ENCODE peak calls at places on chromosomes 16 and 17, in five cellular contexts. B is OCI-M1, P is mucosa of gallbladder, M is brain microvascular endothelial cell, D is GM04503. F is an unnamed sample.

GRCh38 chr16:85291302-85292148 is 179.3 kb upstream of the CIBAR2 start:
- DNase-seq in B (peak; percentile 27), P (peak; percentile 45), M (no peak), D (no peak), F (no peak)

GRCh38 chr16:11398136-11398535 is 52.9 kb downstream of the RMI2 start:
- DNase-seq in B (no peak), P (no peak), M (no peak), D (no peak), F (no peak)

GRCh38 chr17:78925662-78926555 is 722 bp upstream of the TIMP2 start:
- DNase-seq in B (no peak), P (peak; percentile 83), M (peak; percentile 86), D (no peak), F (peak; percentile 71)

GRCh38 chr17:27200476-27200875 is 93.4 kb upstream of the WSB1 start:
- DNase-seq in B (no peak), P (no peak), M (no peak), D (no peak), F (no peak)

GRCh38 chr17:50443492-50444051 is 17.6 kb downstream of the ACSF2 start:
- DNase-seq in B (peak; percentile 39), P (no peak), M (no peak), D (no peak), F (no peak)

GRCh38 chr17:74737299-74738050 is 419 bp downstream of the RAB37 start:
- DNase-seq in B (peak; percentile 62), P (no peak), M (no peak), D (no peak), F (peak; percentile 76)

GRCh38 chr17:58402679-58403078 is 14.7 kb downstream of the RNF43 start:
- DNase-seq in B (no peak), P (no peak), M (peak; percentile 46), D (no peak), F (no peak)

GRCh38 chr16:11356573-11357331 is 11.5 kb downstream of the RMI2 start:
- DNase-seq in B (peak; percentile 84), P (peak; percentile 58), M (peak; percentile 56), D (no peak), F (peak; percentile 83)

GRCh38 chr17:75048396-75048933 is 1.4 kb downstream of the KCTD2 start:
- DNase-seq in B (peak; percentile 27), P (no peak), M (no peak), D (no peak), F (no peak)

GRCh38 chr16:56202036-56202435 is 10.7 kb downstream of the GNAO1 start:
- DNase-seq in B (no peak), P (no peak), M (no peak), D (no peak), F (no peak)

GRCh38 chr17:60305141-60305540 is 86.8 kb downstream of the USP32 start:
- DNase-seq in B (peak; percentile 88), P (peak; percentile 17), M (no peak), D (no peak), F (peak; percentile 16)

GRCh38 chr17:979211-979538 is 401 bp downstream of the NXN start:
- DNase-seq in B (no peak), P (no peak), M (no peak), D (no peak), F (no peak)

GRCh38 chr16:70764632-70765031 is 36.3 kb downstream of the VAC14 start:
- DNase-seq in B (no peak), P (no peak), M (no peak), D (no peak), F (no peak)

GRCh38 chr16:9441021-9441420 is 349.6 kb downstream of the HAPSTR1 start:
- DNase-seq in B (no peak), P (no peak), M (no peak), D (no peak), F (no peak)

GRCh38 chr17:57085448-57086068 is 512 bp downstream of the AKAP1 start:
- DNase-seq in B (peak; percentile 65), P (peak; percentile 64), M (no peak), D (no peak), F (peak; percentile 86)

GRCh38 chr16:87963400-87963799 is 12.2 kb downstream of the BANP start:
- DNase-seq in B (no peak), P (no peak), M (peak; percentile 89), D (peak; percentile 45), F (no peak)

GRCh38 chr17:15776871-15777270 is 44.8 kb downstream of the TBC1D26 start:
- DNase-seq in B (no peak), P (no peak), M (no peak), D (no peak), F (no peak)

GRCh38 chr17:6675426-6675825 is 23.9 kb downstream of the C17orf100 start:
- DNase-seq in B (no peak), P (no peak), M (no peak), D (no peak), F (no peak)

GRCh38 chr17:72392056-72393010 is 271.5 kb downstream of the SOX9 start:
- DNase-seq in B (no peak), P (no peak), M (peak; percentile 57), D (peak; percentile 69), F (no peak)

GRCh38 chr17:77120866-77121265 is 19.9 kb upstream of the SEC14L1 start:
- DNase-seq in B (no peak), P (no peak), M (no peak), D (no peak), F (no peak)

GRCh38 chr16:84286568-84287220 is 8.0 kb upstream of the WFDC1 start:
- DNase-seq in B (no peak), P (peak; percentile 69), M (peak; percentile 16), D (no peak), F (peak; percentile 41)

GRCh38 chr16:74740795-74741304 is 33.8 kb downstream of the FA2H start:
- DNase-seq in B (no peak), P (peak; percentile 92), M (no peak), D (no peak), F (no peak)

GRCh38 chr17:14458724-14459123 is 157.8 kb downstream of the HS3ST3B1 start:
- DNase-seq in B (peak; percentile 24), P (no peak), M (no peak), D (no peak), F (no peak)

GRCh38 chr16:86229866-86230656 is 280.3 kb upstream of the FOXF1 start:
- DNase-seq in B (no peak), P (no peak), M (no peak), D (no peak), F (no peak)

GRCh38 chr16:27324851-27325301 is 11.1 kb downstream of the IL4R start:
- DNase-seq in B (no peak), P (no peak), M (no peak), D (no peak), F (no peak)

GRCh38 chr16:87434146-87434667 is 42.1 kb downstream of the MAP1LC3B start:
- DNase-seq in B (no peak), P (no peak), M (no peak), D (no peak), F (no peak)

GRCh38 chr17:80650751-80651173 is 106.1 kb downstream of the RPTOR start:
- DNase-seq in B (no peak), P (no peak), M (peak; percentile 22), D (no peak), F (no peak)

GRCh38 chr17:48483471-48484131 is 47.2 kb downstream of the HOXB1 start:
- DNase-seq in B (peak; percentile 64), P (peak; percentile 13), M (peak; percentile 92), D (peak; percentile 96), F (peak; percentile 41)

GRCh38 chr17:13462673-13463124 is 139.0 kb downstream of the HS3ST3A1 start:
- DNase-seq in B (no peak), P (no peak), M (no peak), D (no peak), F (no peak)

GRCh38 chr17:2040942-2041560 is 771 bp upstream of the OVCA2 start:
- DNase-seq in B (no peak), P (no peak), M (no peak), D (no peak), F (no peak)

F was measured in hepatocyte.